ENCODE peak calls at places on chromosomes 2 and 18, in seven cellular contexts. One of them, this sample, is unnamed.

GRCh38 chr18:21123290-21123926 is 11.8 kb upstream of the ROCK1 start:
- DNase-seq in dorsolateral prefrontal cortex: no peak
- DNase-seq in OCI-LY7: no peak
- DNase-seq in psoas muscle: no peak
- DNase-seq in A549: no peak
- DNase-seq in left lung: no peak
- DNase-seq in stomach: no peak
- DNase-seq in this sample: no peak

GRCh38 chr2:181398000-181398399 is 59.2 kb upstream of the ITGA4 start:
- DNase-seq in dorsolateral prefrontal cortex: no peak
- DNase-seq in OCI-LY7: no peak
- DNase-seq in psoas muscle: no peak
- DNase-seq in A549: no peak
- DNase-seq in left lung: no peak
- DNase-seq in stomach: no peak
- DNase-seq in this sample: no peak

GRCh38 chr2:96848264-96848663 is 4.4 kb upstream of the ANKRD23 start:
- DNase-seq in dorsolateral prefrontal cortex: no peak
- DNase-seq in OCI-LY7: no peak
- DNase-seq in psoas muscle: no peak
- DNase-seq in A549: no peak
- DNase-seq in left lung: peak
- DNase-seq in stomach: no peak
- DNase-seq in this sample: no peak

GRCh38 chr2:105754999-105755398 is 10.3 kb downstream of the NCK2 start:
- DNase-seq in dorsolateral prefrontal cortex: no peak
- DNase-seq in OCI-LY7: peak
- DNase-seq in psoas muscle: no peak
- DNase-seq in A549: no peak
- DNase-seq in left lung: no peak
- DNase-seq in stomach: no peak
- DNase-seq in this sample: no peak

GRCh38 chr2:240957656-240958365 is 40.6 kb upstream of the SNED1 start:
- DNase-seq in dorsolateral prefrontal cortex: no peak
- DNase-seq in OCI-LY7: no peak
- DNase-seq in psoas muscle: peak
- DNase-seq in A549: no peak
- DNase-seq in left lung: peak
- DNase-seq in stomach: peak
- DNase-seq in this sample: no peak

GRCh38 chr2:20291106-20291564 is 59.5 kb downstream of the PUM2 start:
- DNase-seq in dorsolateral prefrontal cortex: no peak
- DNase-seq in OCI-LY7: peak
- DNase-seq in psoas muscle: no peak
- DNase-seq in A549: peak
- DNase-seq in left lung: no peak
- DNase-seq in stomach: peak
- DNase-seq in this sample: peak

GRCh38 chr2:15145046-15145817 is 415.9 kb downstream of the NBAS start:
- DNase-seq in dorsolateral prefrontal cortex: no peak
- DNase-seq in OCI-LY7: no peak
- DNase-seq in psoas muscle: no peak
- DNase-seq in A549: no peak
- DNase-seq in left lung: no peak
- DNase-seq in stomach: no peak
- DNase-seq in this sample: no peak

GRCh38 chr2:112182581-112183034 is 44.4 kb downstream of the FBLN7 start:
- DNase-seq in dorsolateral prefrontal cortex: no peak
- DNase-seq in OCI-LY7: no peak
- DNase-seq in psoas muscle: no peak
- DNase-seq in A549: no peak
- DNase-seq in left lung: no peak
- DNase-seq in stomach: no peak
- DNase-seq in this sample: no peak

GRCh38 chr2:162025121-162025911 is 48.7 kb downstream of the DPP4 start:
- DNase-seq in dorsolateral prefrontal cortex: no peak
- DNase-seq in OCI-LY7: no peak
- DNase-seq in psoas muscle: no peak
- DNase-seq in A549: no peak
- DNase-seq in left lung: no peak
- DNase-seq in stomach: no peak
- DNase-seq in this sample: no peak

GRCh38 chr2:9720352-9721093 is 89.7 kb upstream of the YWHAQ start:
- DNase-seq in dorsolateral prefrontal cortex: no peak
- DNase-seq in OCI-LY7: peak
- DNase-seq in psoas muscle: no peak
- DNase-seq in A549: no peak
- DNase-seq in left lung: no peak
- DNase-seq in stomach: no peak
- DNase-seq in this sample: no peak

GRCh38 chr2:27993950-27994728 is 103.6 kb downstream of the BABAM2 start:
- DNase-seq in dorsolateral prefrontal cortex: no peak
- DNase-seq in OCI-LY7: no peak
- DNase-seq in psoas muscle: no peak
- DNase-seq in A549: no peak
- DNase-seq in left lung: no peak
- DNase-seq in stomach: no peak
- DNase-seq in this sample: no peak

GRCh38 chr2:143205106-143205764 is 76.0 kb downstream of the ARHGAP15 start:
- DNase-seq in dorsolateral prefrontal cortex: no peak
- DNase-seq in OCI-LY7: peak
- DNase-seq in psoas muscle: no peak
- DNase-seq in A549: peak
- DNase-seq in left lung: no peak
- DNase-seq in stomach: no peak
- DNase-seq in this sample: peak

GRCh38 chr2:50746526-50746925 is 285.4 kb downstream of the NRXN1 start:
- DNase-seq in dorsolateral prefrontal cortex: no peak
- DNase-seq in OCI-LY7: peak
- DNase-seq in psoas muscle: no peak
- DNase-seq in A549: peak
- DNase-seq in left lung: no peak
- DNase-seq in stomach: no peak
- DNase-seq in this sample: no peak

DNA sequence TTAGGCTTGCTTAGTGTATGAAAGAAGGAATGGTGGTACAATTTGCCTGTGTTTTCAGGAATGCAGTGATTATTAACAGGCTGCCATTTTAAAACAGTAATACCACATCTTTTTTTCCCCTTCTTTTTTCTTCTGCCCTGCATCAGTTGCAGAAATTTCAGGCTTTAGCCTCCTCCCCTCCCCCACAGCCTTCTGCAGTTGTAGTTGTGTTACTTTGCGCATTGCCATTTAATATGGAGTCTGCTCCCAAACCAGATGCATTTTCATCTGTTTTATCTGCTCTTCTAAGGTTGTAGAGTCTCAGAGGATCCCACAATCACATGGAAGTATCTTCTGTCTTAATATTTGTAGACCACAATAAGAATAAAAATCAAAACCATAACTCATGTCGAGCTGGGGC is 3.8 kb downstream of the ASXL3 start:
- DNase-seq in dorsolateral prefrontal cortex: peak
- DNase-seq in OCI-LY7: no peak
- DNase-seq in psoas muscle: no peak
- DNase-seq in A549: no peak
- DNase-seq in left lung: no peak
- DNase-seq in stomach: no peak
- DNase-seq in this sample: no peak
- H3K27ac ChIP-seq in dorsolateral prefrontal cortex: peak
- H3K27ac ChIP-seq in OCI-LY7: no peak
- H3K27ac ChIP-seq in psoas muscle: no peak
- H3K27ac ChIP-seq in A549: no peak
- H3K27ac ChIP-seq in left lung: no peak
- H3K27ac ChIP-seq in stomach: no peak
- H3K27ac ChIP-seq in this sample: no peak

GRCh38 chr2:70081221-70081620 is 6.1 kb upstream of the PCBP1 start:
- DNase-seq in dorsolateral prefrontal cortex: no peak
- DNase-seq in OCI-LY7: no peak
- DNase-seq in psoas muscle: no peak
- DNase-seq in A549: no peak
- DNase-seq in left lung: no peak
- DNase-seq in stomach: no peak
- DNase-seq in this sample: no peak

GRCh38 chr2:70085711-70086277 is 1.5 kb upstream of the PCBP1 start:
- DNase-seq in dorsolateral prefrontal cortex: no peak
- DNase-seq in OCI-LY7: peak
- DNase-seq in psoas muscle: no peak
- DNase-seq in A549: no peak
- DNase-seq in left lung: no peak
- DNase-seq in stomach: no peak
- DNase-seq in this sample: no peak

GRCh38 chr2:70084973-70085710 is 2.1 kb upstream of the PCBP1 start:
- DNase-seq in dorsolateral prefrontal cortex: no peak
- DNase-seq in OCI-LY7: peak
- DNase-seq in psoas muscle: peak
- DNase-seq in A549: no peak
- DNase-seq in left lung: no peak
- DNase-seq in stomach: peak
- DNase-seq in this sample: no peak

GRCh38 chr2:70086278-70086837 is 919 bp upstream of the PCBP1 start:
- DNase-seq in dorsolateral prefrontal cortex: peak
- DNase-seq in OCI-LY7: peak
- DNase-seq in psoas muscle: peak
- DNase-seq in A549: peak
- DNase-seq in left lung: peak
- DNase-seq in stomach: peak
- DNase-seq in this sample: no peak

DNA sequence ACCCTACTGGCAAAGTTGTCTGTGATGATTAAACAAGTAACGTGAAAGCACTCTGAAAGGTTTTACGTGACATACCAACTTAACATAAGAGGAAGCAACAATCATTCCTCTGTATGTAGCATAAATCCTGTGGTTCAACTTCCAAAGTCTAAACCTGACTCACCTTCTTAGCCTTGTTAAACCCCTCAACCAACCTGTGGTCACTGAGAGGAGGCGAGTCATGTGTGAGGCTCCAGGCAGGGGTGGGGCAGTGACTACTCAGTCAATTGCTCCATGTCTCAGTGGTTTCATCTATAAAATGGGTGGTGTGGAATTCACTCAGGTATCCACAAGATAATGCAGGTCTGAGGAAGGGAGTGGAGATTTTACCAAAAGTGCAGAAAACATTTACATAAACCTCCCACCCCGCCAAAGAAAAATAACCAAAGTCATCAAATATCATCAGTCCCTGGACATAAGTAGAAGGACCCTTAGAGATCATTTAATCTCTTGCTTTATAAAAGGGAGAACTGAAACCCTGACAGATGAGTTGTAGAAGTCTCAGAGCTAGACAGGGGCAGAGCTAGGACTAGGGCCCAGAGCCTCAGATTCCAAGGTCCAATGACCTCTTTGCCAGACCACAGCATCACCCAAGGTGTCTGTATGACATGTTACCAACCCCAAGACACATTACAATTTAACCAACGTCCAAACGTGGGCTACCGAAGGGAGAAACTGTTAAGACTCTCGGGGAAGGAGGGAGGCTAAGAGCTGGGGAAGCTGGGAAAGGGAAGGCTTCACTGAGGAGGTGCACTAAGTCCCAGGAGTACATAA is 3.7 kb upstream of the PCBP1 start:
- DNase-seq in dorsolateral prefrontal cortex: no peak
- DNase-seq in OCI-LY7: peak
- DNase-seq in psoas muscle: no peak
- DNase-seq in A549: peak
- DNase-seq in left lung: no peak
- DNase-seq in stomach: no peak
- DNase-seq in this sample: peak
- H3K27ac ChIP-seq in dorsolateral prefrontal cortex: peak
- H3K27ac ChIP-seq in OCI-LY7: peak
- H3K27ac ChIP-seq in psoas muscle: peak
- H3K27ac ChIP-seq in A549: peak
- H3K27ac ChIP-seq in left lung: peak
- H3K27ac ChIP-seq in stomach: peak
- H3K27ac ChIP-seq in this sample: peak

GRCh38 chr2:134272831-134273230 is 19.0 kb downstream of the MGAT5 start:
- DNase-seq in dorsolateral prefrontal cortex: no peak
- DNase-seq in OCI-LY7: no peak
- DNase-seq in psoas muscle: no peak
- DNase-seq in A549: no peak
- DNase-seq in left lung: no peak
- DNase-seq in stomach: no peak
- DNase-seq in this sample: no peak

GRCh38 chr2:134276381-134277172 is 22.7 kb downstream of the MGAT5 start:
- DNase-seq in dorsolateral prefrontal cortex: no peak
- DNase-seq in OCI-LY7: no peak
- DNase-seq in psoas muscle: no peak
- DNase-seq in A549: no peak
- DNase-seq in left lung: no peak
- DNase-seq in stomach: no peak
- DNase-seq in this sample: no peak

GRCh38 chr2:134273240-134273983 is 19.5 kb downstream of the MGAT5 start:
- DNase-seq in dorsolateral prefrontal cortex: no peak
- DNase-seq in OCI-LY7: no peak
- DNase-seq in psoas muscle: no peak
- DNase-seq in A549: no peak
- DNase-seq in left lung: no peak
- DNase-seq in stomach: no peak
- DNase-seq in this sample: no peak

GRCh38 chr2:134277223-134277622 is 23.4 kb downstream of the MGAT5 start:
- DNase-seq in dorsolateral prefrontal cortex: no peak
- DNase-seq in OCI-LY7: no peak
- DNase-seq in psoas muscle: no peak
- DNase-seq in A549: no peak
- DNase-seq in left lung: no peak
- DNase-seq in stomach: no peak
- DNase-seq in this sample: no peak

DNA sequence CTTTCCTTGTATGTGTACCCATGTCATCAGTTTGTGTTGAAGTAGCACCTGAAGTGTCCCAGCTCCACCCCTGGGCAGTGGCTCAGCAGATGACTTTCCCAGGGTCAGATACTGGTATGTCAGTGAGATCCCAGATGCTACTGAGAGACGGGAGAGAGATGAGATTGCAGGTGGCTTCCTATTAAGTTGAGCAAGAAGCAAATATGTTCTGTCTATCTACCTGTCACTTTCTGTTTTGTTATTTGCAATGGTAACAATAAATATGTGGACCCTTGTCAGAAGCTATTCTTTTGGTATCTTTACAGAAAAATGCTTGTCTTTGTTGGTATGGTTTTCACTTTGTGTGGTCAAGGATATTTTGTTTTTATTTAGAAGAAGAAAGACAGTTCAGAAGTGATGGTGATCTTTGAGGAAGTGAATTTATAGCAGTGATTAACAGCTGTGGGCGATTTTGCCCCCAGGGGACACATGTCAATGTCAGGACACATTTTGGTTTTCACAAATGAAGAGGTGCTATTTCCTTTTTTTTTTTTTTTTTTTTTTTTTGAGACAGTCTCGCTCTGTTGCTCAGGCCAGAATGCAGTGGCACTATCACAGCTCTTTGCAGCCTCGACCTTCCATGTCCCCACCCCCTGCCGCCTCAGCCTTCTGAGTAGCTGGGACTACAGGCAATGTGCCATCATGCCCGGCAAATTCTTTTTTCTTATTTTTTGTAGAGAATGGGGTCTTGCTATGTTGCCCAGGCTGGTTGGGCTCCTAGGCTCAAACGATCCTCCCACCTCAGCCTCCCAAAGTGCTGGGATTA is 21.4 kb downstream of the MGAT5 start:
- DNase-seq in dorsolateral prefrontal cortex: no peak
- DNase-seq in OCI-LY7: peak
- DNase-seq in psoas muscle: no peak
- DNase-seq in A549: no peak
- DNase-seq in left lung: no peak
- DNase-seq in stomach: no peak
- DNase-seq in this sample: no peak
- H3K27ac ChIP-seq in dorsolateral prefrontal cortex: no peak
- H3K27ac ChIP-seq in OCI-LY7: peak
- H3K27ac ChIP-seq in psoas muscle: no peak
- H3K27ac ChIP-seq in A549: no peak
- H3K27ac ChIP-seq in left lung: no peak
- H3K27ac ChIP-seq in stomach: no peak
- H3K27ac ChIP-seq in this sample: no peak

GRCh38 chr2:168642873-168643272 is 159.6 kb upstream of the NOSTRIN start:
- DNase-seq in dorsolateral prefrontal cortex: no peak
- DNase-seq in OCI-LY7: no peak
- DNase-seq in psoas muscle: no peak
- DNase-seq in A549: no peak
- DNase-seq in left lung: no peak
- DNase-seq in stomach: no peak
- DNase-seq in this sample: no peak
- H3K27ac ChIP-seq in dorsolateral prefrontal cortex: no peak
- H3K27ac ChIP-seq in OCI-LY7: no peak
- H3K27ac ChIP-seq in psoas muscle: no peak
- H3K27ac ChIP-seq in A549: no peak
- H3K27ac ChIP-seq in left lung: no peak
- H3K27ac ChIP-seq in stomach: no peak
- H3K27ac ChIP-seq in this sample: no peak

This sample was measured in epithelial cell of prostate.